ENCODE peak calls at places on chromosomes 2 and 18, in four cellular contexts. One of them, this sample, is unnamed.

GRCh38 chr18:11260963-11261441 is 111.6 kb upstream of the PIEZO2 start:
- DNase-seq in H1: peak; percentile 5
- DNase-seq in H9: no peak
- DNase-seq in neuronal stem cell: peak; percentile 65
- DNase-seq in this sample: no peak

GRCh38 chr2:12915792-12916191 is 199.1 kb downstream of the TRIB2 start:
- DNase-seq in H1: no peak
- DNase-seq in H9: no peak
- DNase-seq in neuronal stem cell: no peak
- DNase-seq in this sample: no peak

GRCh38 chr2:43852196-43852730 is 13.5 kb downstream of the ABCG8 start:
- DNase-seq in H1: no peak
- DNase-seq in H9: no peak
- DNase-seq in neuronal stem cell: no peak
- DNase-seq in this sample: no peak

GRCh38 chr2:111667542-111668273 is 216.3 kb downstream of the ANAPC1 start:
- DNase-seq in H1: no peak
- DNase-seq in H9: no peak
- DNase-seq in neuronal stem cell: no peak
- DNase-seq in this sample: peak; percentile 79

GRCh38 chr2:137947032-137947713 is 17.1 kb upstream of the HNMT start:
- DNase-seq in H1: no peak
- DNase-seq in H9: no peak
- DNase-seq in neuronal stem cell: no peak
- DNase-seq in this sample: no peak

GRCh38 chr18:61935362-61935761 is 42.6 kb upstream of the RNF152 start:
- DNase-seq in H1: no peak
- DNase-seq in H9: no peak
- DNase-seq in neuronal stem cell: no peak
- DNase-seq in this sample: no peak

GRCh38 chr2:241812730-241813079 is 3.7 kb downstream of the NEU4 start:
- DNase-seq in H1: no peak
- DNase-seq in H9: no peak
- DNase-seq in neuronal stem cell: no peak
- DNase-seq in this sample: no peak

GRCh38 chr2:215410932-215411285 is 25.0 kb downstream of the FN1 start:
- DNase-seq in H1: no peak
- DNase-seq in H9: no peak
- DNase-seq in neuronal stem cell: no peak
- DNase-seq in this sample: peak; percentile 91

GRCh38 chr2:215313219-215313656 is 1.4 kb downstream of the ATIC start:
- DNase-seq in H1: no peak
- DNase-seq in H9: no peak
- DNase-seq in neuronal stem cell: no peak
- DNase-seq in this sample: no peak

GRCh38 chr18:37322497-37323035 is 243.0 kb downstream of the CELF4 start:
- DNase-seq in H1: peak; percentile 29
- DNase-seq in H9: peak; percentile 69
- DNase-seq in neuronal stem cell: peak; percentile 60
- DNase-seq in this sample: peak; percentile 46

GRCh38 chr2:108579631-108580030 is 45.4 kb downstream of the LIMS1 start:
- DNase-seq in H1: no peak
- DNase-seq in H9: no peak
- DNase-seq in neuronal stem cell: no peak
- DNase-seq in this sample: peak; percentile 85

GRCh38 chr2:210756821-210757220 is 200.4 kb downstream of the CPS1 start:
- DNase-seq in H1: no peak
- DNase-seq in H9: no peak
- DNase-seq in neuronal stem cell: no peak
- DNase-seq in this sample: no peak

GRCh38 chr2:199716807-199717586 is 134.0 kb downstream of the FTCDNL1 start:
- DNase-seq in H1: no peak
- DNase-seq in H9: no peak
- DNase-seq in neuronal stem cell: no peak
- DNase-seq in this sample: peak; percentile 23

GRCh38 chr2:119522561-119523110 is 1.6 kb downstream of the SCTR start:
- DNase-seq in H1: no peak
- DNase-seq in H9: no peak
- DNase-seq in neuronal stem cell: no peak
- DNase-seq in this sample: no peak

GRCh38 chr2:207088839-207089238 is 76.9 kb downstream of the KLF7 start:
- DNase-seq in H1: no peak
- DNase-seq in H9: no peak
- DNase-seq in neuronal stem cell: no peak
- DNase-seq in this sample: no peak

GRCh38 chr18:54780285-54780861 is 47.9 kb upstream of the RAB27B start:
- DNase-seq in H1: no peak
- DNase-seq in H9: no peak
- DNase-seq in neuronal stem cell: no peak
- DNase-seq in this sample: no peak

GRCh38 chr18:57150828-57151227 is 3.9 kb downstream of the BOD1L2 start:
- DNase-seq in H1: peak; percentile 7
- DNase-seq in H9: peak; percentile 67
- DNase-seq in neuronal stem cell: peak; percentile 27
- DNase-seq in this sample: no peak

GRCh38 chr2:205700331-205701132 is 18.2 kb downstream of the NRP2 start:
- DNase-seq in H1: no peak
- DNase-seq in H9: peak; percentile 67
- DNase-seq in neuronal stem cell: no peak
- DNase-seq in this sample: peak; percentile 96

GRCh38 chr2:3319745-3320566 is 57.7 kb downstream of the EIPR1 start:
- DNase-seq in H1: no peak
- DNase-seq in H9: no peak
- DNase-seq in neuronal stem cell: no peak
- DNase-seq in this sample: no peak

DNA sequence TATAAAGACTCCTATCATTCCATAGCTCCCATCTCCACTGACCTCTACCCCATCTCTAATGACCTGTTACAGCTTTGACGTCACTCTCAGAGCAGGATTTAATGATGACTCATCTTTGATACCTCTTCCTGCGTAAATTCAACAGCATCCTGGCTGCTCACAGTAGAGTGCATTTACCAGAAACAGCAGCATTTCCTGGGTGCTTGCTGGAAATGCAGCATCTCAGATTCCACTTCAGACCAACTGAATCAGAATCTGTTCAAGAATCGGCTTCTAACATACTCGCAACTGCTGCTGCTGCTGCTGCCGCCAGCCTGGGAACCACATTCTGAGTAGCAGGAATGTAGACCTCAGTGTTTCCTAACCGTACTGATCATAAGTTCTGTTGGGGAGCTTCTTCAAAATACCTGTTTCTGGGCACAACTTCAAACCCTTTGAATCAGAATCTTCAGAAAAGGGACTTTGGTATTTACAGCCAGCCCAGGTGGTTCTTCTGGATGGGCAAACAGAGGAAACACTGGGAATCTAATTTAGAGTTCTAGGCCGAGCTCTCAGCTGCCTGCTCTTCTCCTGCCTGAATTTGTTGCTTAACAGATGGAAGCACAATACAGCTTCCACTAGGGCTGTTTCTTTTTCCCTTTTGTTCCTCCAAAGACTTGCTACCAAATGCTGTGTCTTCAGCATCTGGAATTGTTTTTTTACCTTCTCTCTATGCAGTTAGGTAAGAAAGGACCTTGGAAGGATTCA is 241.4 kb downstream of the NCKAP5 start:
- DNase-seq in H1: no peak
- DNase-seq in H9: no peak
- DNase-seq in neuronal stem cell: no peak
- DNase-seq in this sample: peak; percentile 16
- H2BK120ac ChIP-seq in H1: no peak overlapping the region
- H2BK120ac ChIP-seq in H9: no peak overlapping the region
- H2BK120ac ChIP-seq in neuronal stem cell: no peak overlapping the region
- H2BK120ac ChIP-seq in this sample: no peak overlapping the region

DNA sequence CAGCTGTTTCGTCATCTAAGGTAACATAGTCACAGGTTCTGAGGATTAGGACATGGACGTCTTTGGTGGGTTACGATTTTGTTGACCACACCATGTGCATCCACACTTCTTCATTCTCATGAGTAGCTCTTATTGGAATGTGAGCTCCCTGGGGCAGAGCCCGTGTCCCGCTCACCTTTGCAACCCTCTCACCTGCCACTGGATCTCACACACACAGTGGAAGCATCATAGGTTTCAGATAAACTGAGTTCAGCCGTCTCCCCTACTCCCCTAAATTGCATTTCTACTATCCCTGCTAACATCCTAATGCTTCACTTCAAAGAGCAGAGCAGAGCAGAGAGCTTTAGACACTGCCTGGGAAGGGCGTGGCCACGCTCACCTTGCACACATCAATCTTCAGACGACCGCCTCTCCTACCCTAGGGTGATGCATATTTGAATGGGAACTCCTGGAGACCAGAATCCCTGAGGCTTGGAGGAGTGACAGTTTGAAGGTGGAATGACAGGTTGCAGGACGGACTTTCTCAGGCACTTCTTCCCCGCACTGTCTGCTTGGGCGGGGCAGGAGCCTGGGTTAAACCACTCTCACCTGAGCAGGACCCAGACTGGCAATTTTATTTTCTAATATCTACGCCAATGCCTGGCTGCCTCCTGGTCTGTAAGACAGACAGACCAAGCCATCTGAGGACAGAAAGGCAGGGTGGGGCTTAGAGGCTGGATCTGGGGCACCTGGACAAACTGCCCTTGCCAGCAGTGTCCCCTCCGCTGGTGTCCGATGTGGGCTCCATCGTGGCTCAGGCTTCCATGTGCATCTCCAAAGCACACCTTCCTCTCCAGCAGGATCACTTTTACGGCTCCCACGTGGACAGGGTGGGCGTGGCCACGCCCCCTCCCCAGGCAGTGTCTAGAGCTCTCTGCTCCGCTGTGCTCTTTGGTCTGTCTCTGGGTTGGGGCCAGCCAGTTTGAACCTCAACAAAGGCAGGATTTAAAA is 229.5 kb upstream of the COPS8 start:
- DNase-seq in H1: no peak
- DNase-seq in H9: no peak
- DNase-seq in neuronal stem cell: no peak
- DNase-seq in this sample: no peak
- H2BK12ac ChIP-seq in H1: peak overlapping the region; percentile 23
- H2BK12ac ChIP-seq in H9: no peak overlapping the region
- H2BK12ac ChIP-seq in neuronal stem cell: peak overlapping the region; percentile 26
- H2BK12ac ChIP-seq in this sample: peak overlapping the region; percentile 45

GRCh38 chr2:171522057-171522803 is at the start of gene CYBRD1:
- DNase-seq in H1: no peak
- DNase-seq in H9: peak; percentile 67
- DNase-seq in neuronal stem cell: peak; percentile 29
- DNase-seq in this sample: peak; percentile 82
- H4K8ac ChIP-seq in H1: peak within 1 kb of the TSS; percentile 90
- H4K8ac ChIP-seq in H9: no peak within 1 kb of the TSS
- H4K8ac ChIP-seq in neuronal stem cell: peak within 1 kb of the TSS; percentile 84
- H4K8ac ChIP-seq in this sample: peak within 1 kb of the TSS; percentile 72

DNA sequence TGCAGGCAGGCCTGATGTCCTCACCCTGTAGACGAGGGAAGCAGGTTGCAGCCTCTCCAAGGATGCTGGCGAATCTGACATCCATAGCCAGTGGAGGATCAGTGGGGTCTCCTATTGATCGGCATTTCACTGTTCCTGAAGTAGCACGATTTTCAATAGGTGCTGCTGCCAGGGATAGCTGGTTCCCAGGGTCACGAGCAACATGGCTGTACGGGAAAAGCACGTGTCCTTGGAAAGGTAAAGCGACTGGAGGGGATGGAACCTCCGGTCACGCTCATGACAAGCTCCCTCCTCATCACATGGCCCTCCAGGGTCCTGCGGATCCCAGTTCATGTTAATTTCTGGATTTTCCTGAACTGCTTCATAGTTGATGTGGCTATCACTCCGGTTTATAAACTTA is 373.7 kb upstream of the SMIM21 start:
- DNase-seq in H1: no peak
- DNase-seq in H9: no peak
- DNase-seq in neuronal stem cell: no peak
- DNase-seq in this sample: no peak
- H2BK120ac ChIP-seq in H1: no peak overlapping the region
- H2BK120ac ChIP-seq in H9: no peak overlapping the region
- H2BK120ac ChIP-seq in neuronal stem cell: no peak overlapping the region
- H2BK120ac ChIP-seq in this sample: no peak overlapping the region